ENCODE peak calls at places on chromosome 15, in eight cellular contexts. One of them, this sample, is unnamed.

GRCh38 chr15:59364238-59364637 is 8.4 kb downstream of the MYO1E start:
- DNase-seq in suprapubic skin: no peak
- DNase-seq in NCI-H774: no peak
- DNase-seq in amniotic stem cell: no peak
- DNase-seq in left lobe of liver: no peak
- DNase-seq in AG08396: no peak
- DNase-seq in RCC 7860: no peak
- DNase-seq in type B pancreatic cell: no peak
- DNase-seq in this sample: no peak

GRCh38 chr15:41630616-41631218 is 29.5 kb upstream of the MGA start:
- DNase-seq in suprapubic skin: no peak
- DNase-seq in NCI-H774: no peak
- DNase-seq in amniotic stem cell: no peak
- DNase-seq in left lobe of liver: no peak
- DNase-seq in AG08396: no peak
- DNase-seq in RCC 7860: no peak
- DNase-seq in type B pancreatic cell: no peak
- DNase-seq in this sample: no peak

GRCh38 chr15:73127302-73127936 is 75.2 kb downstream of the NEO1 start:
- DNase-seq in suprapubic skin: no peak
- DNase-seq in NCI-H774: no peak
- DNase-seq in amniotic stem cell: no peak
- DNase-seq in left lobe of liver: no peak
- DNase-seq in AG08396: peak; percentile 47
- DNase-seq in RCC 7860: peak; percentile 16
- DNase-seq in type B pancreatic cell: no peak
- DNase-seq in this sample: peak; percentile 14

GRCh38 chr15:83323296-83323711 is 38.8 kb upstream of the BNC1 start:
- DNase-seq in suprapubic skin: no peak
- DNase-seq in NCI-H774: no peak
- DNase-seq in amniotic stem cell: peak; percentile 54
- DNase-seq in left lobe of liver: no peak
- DNase-seq in AG08396: peak; percentile 73
- DNase-seq in RCC 7860: peak; percentile 100
- DNase-seq in type B pancreatic cell: no peak
- DNase-seq in this sample: peak; percentile 14

GRCh38 chr15:68593341-68593740 is 14.5 kb downstream of the CORO2B start:
- DNase-seq in suprapubic skin: no peak
- DNase-seq in NCI-H774: no peak
- DNase-seq in amniotic stem cell: no peak
- DNase-seq in left lobe of liver: no peak
- DNase-seq in AG08396: no peak
- DNase-seq in RCC 7860: no peak
- DNase-seq in type B pancreatic cell: no peak
- DNase-seq in this sample: no peak

GRCh38 chr15:50186752-50187151 is 4.8 kb downstream of the SLC27A2 start:
- DNase-seq in suprapubic skin: no peak
- DNase-seq in NCI-H774: no peak
- DNase-seq in amniotic stem cell: no peak
- DNase-seq in left lobe of liver: no peak
- DNase-seq in AG08396: no peak
- DNase-seq in RCC 7860: no peak
- DNase-seq in type B pancreatic cell: no peak
- DNase-seq in this sample: no peak

GRCh38 chr15:50247819-50248650 is 17.5 kb downstream of the HDC start:
- DNase-seq in suprapubic skin: no peak
- DNase-seq in NCI-H774: no peak
- DNase-seq in amniotic stem cell: no peak
- DNase-seq in left lobe of liver: peak; percentile 58
- DNase-seq in AG08396: no peak
- DNase-seq in RCC 7860: no peak
- DNase-seq in type B pancreatic cell: no peak
- DNase-seq in this sample: no peak

GRCh38 chr15:66795851-66796250 is 93.8 kb downstream of the SMAD6 start:
- DNase-seq in suprapubic skin: peak; percentile 32
- DNase-seq in NCI-H774: peak; percentile 3
- DNase-seq in amniotic stem cell: no peak
- DNase-seq in left lobe of liver: peak; percentile 41
- DNase-seq in AG08396: no peak
- DNase-seq in RCC 7860: no peak
- DNase-seq in type B pancreatic cell: no peak
- DNase-seq in this sample: no peak

GRCh38 chr15:58583171-58583908 is 151.5 kb downstream of the LIPC start:
- DNase-seq in suprapubic skin: no peak
- DNase-seq in NCI-H774: no peak
- DNase-seq in amniotic stem cell: no peak
- DNase-seq in left lobe of liver: no peak
- DNase-seq in AG08396: no peak
- DNase-seq in RCC 7860: no peak
- DNase-seq in type B pancreatic cell: no peak
- DNase-seq in this sample: no peak

GRCh38 chr15:35306361-35306981 is 221.4 kb upstream of the NANOGP8 start:
- DNase-seq in suprapubic skin: no peak
- DNase-seq in NCI-H774: no peak
- DNase-seq in amniotic stem cell: no peak
- DNase-seq in left lobe of liver: peak; percentile 71
- DNase-seq in AG08396: peak; percentile 38
- DNase-seq in RCC 7860: peak; percentile 48
- DNase-seq in type B pancreatic cell: no peak
- DNase-seq in this sample: peak; percentile 88

GRCh38 chr15:65082303-65082958 is 5.9 kb downstream of the KBTBD13 start:
- DNase-seq in suprapubic skin: no peak
- DNase-seq in NCI-H774: no peak
- DNase-seq in amniotic stem cell: no peak
- DNase-seq in left lobe of liver: no peak
- DNase-seq in AG08396: no peak
- DNase-seq in RCC 7860: no peak
- DNase-seq in type B pancreatic cell: no peak
- DNase-seq in this sample: peak; percentile 23

GRCh38 chr15:40955930-40956542 is 2.8 kb downstream of the CHAC1 start:
- DNase-seq in suprapubic skin: no peak
- DNase-seq in NCI-H774: no peak
- DNase-seq in amniotic stem cell: no peak
- DNase-seq in left lobe of liver: no peak
- DNase-seq in AG08396: no peak
- DNase-seq in RCC 7860: no peak
- DNase-seq in type B pancreatic cell: no peak
- DNase-seq in this sample: peak; percentile 32

GRCh38 chr15:81507831-81508230 is 133.8 kb upstream of the TMC3 start:
- DNase-seq in suprapubic skin: no peak
- DNase-seq in NCI-H774: no peak
- DNase-seq in amniotic stem cell: no peak
- DNase-seq in left lobe of liver: no peak
- DNase-seq in AG08396: no peak
- DNase-seq in RCC 7860: no peak
- DNase-seq in type B pancreatic cell: no peak
- DNase-seq in this sample: no peak

GRCh38 chr15:80978685-80979084 is 10.9 kb downstream of the MESD start:
- DNase-seq in suprapubic skin: no peak
- DNase-seq in NCI-H774: peak; percentile 4
- DNase-seq in amniotic stem cell: no peak
- DNase-seq in left lobe of liver: no peak
- DNase-seq in AG08396: no peak
- DNase-seq in RCC 7860: no peak
- DNase-seq in type B pancreatic cell: no peak
- DNase-seq in this sample: peak; percentile 76

GRCh38 chr15:71448688-71449114 is 333.4 kb downstream of the THSD4 start:
- DNase-seq in suprapubic skin: no peak
- DNase-seq in NCI-H774: peak; percentile 19
- DNase-seq in amniotic stem cell: no peak
- DNase-seq in left lobe of liver: no peak
- DNase-seq in AG08396: peak; percentile 43
- DNase-seq in RCC 7860: peak; percentile 41
- DNase-seq in type B pancreatic cell: no peak
- DNase-seq in this sample: peak; percentile 77

GRCh38 chr15:43702174-43702573 is 8.5 kb downstream of the CKMT1A start:
- DNase-seq in suprapubic skin: no peak
- DNase-seq in NCI-H774: no peak
- DNase-seq in amniotic stem cell: no peak
- DNase-seq in left lobe of liver: no peak
- DNase-seq in AG08396: no peak
- DNase-seq in RCC 7860: no peak
- DNase-seq in type B pancreatic cell: no peak
- DNase-seq in this sample: no peak

GRCh38 chr15:59570364-59570763 is 41.2 kb upstream of the GCNT3 start:
- DNase-seq in suprapubic skin: no peak
- DNase-seq in NCI-H774: no peak
- DNase-seq in amniotic stem cell: no peak
- DNase-seq in left lobe of liver: no peak
- DNase-seq in AG08396: no peak
- DNase-seq in RCC 7860: no peak
- DNase-seq in type B pancreatic cell: no peak
- DNase-seq in this sample: no peak

This sample was measured in A172.